ENCODE peak calls at places on chromosomes 4 and X, in ten cellular contexts. F is foreskin keratinocyte; W is activated naive CD8-positive, alpha-beta T cell treated with anti-CD3 and anti-CD28 coated beads, Interleukin-2, amount 10 ng/mL, durations not matched to agents 7 days and 5 days; T is CD8-positive, alpha-beta T cell; X is activated CD8-positive, alpha-beta memory T cell treated with anti-CD3 and anti-CD28 coated beads, Interleukin-2, amount 10 ng/mL, durations not matched to agents 7 days and 5 days; N is gastrocnemius medialis; Y is left lung; M is activated CD8-positive, alpha-beta T cell treated with anti-CD3 and anti-CD28 coated beads, Interleukin-2, amount 10 ng/mL, durations not matched to agents 7 days and 5 days; E is omental fat pad; P is HepG2. I is an unnamed sample.
A peak's percentile ranks its signal among the peaks of the same experiment; 100 is the strongest.

GRCh38 chr4:102780476-102781144 is 19.8 kb upstream of the MANBA start:
- ATAC-seq in F (peak; percentile 98), W (no peak), T (no peak), X (no peak), N (no peak), Y (peak; percentile 88), M (no peak), E (peak; percentile 59), P (peak; percentile 13), I (no peak)

GRCh38 chr4:528835-529234 is 29.8 kb downstream of the PIGG start:
- ATAC-seq in F (no peak), W (no peak), T (no peak), X (no peak), N (no peak), Y (no peak), M (no peak), E (no peak), P (no peak), I (no peak)

GRCh38 chrX:153482376-153483015 is 12.1 kb upstream of the HAUS7 start:
- ATAC-seq in F (no peak), W (no peak), T (no peak), X (no peak), N (no peak), Y (no peak), M (no peak), E (no peak), P (peak; percentile 56), I (no peak)

GRCh38 chrX:43822015-43822414 is 60.2 kb downstream of the MAOB start:
- ATAC-seq in F (peak; percentile 55), W (no peak), T (no peak), X (no peak), N (no peak), Y (no peak), M (no peak), E (peak; percentile 91), P (no peak), I (no peak)

GRCh38 chr4:35912174-35912573 is 332.1 kb downstream of the ARAP2 start:
- ATAC-seq in F (no peak), W (no peak), T (no peak), X (no peak), N (no peak), Y (no peak), M (no peak), E (no peak), P (no peak), I (no peak)

GRCh38 chr4:141390527-141391046 is 169.9 kb downstream of the ZNF330 start:
- ATAC-seq in F (no peak), W (no peak), T (no peak), X (no peak), N (no peak), Y (peak; percentile 76), M (no peak), E (no peak), P (no peak), I (no peak)

GRCh38 chr4:38131371-38132139 is 171.4 kb downstream of the PTTG2 start:
- ATAC-seq in F (no peak), W (peak; percentile 25), T (peak; percentile 41), X (peak; percentile 47), N (no peak), Y (no peak), M (peak; percentile 54), E (peak; percentile 12), P (no peak), I (no peak)

GRCh38 chrX:40864972-40865371 is 129.6 kb upstream of the MED14 start:
- ATAC-seq in F (no peak), W (no peak), T (no peak), X (no peak), N (peak; percentile 50), Y (no peak), M (no peak), E (no peak), P (no peak), I (peak; percentile 18)

GRCh38 chr4:152713951-152714705 is 34.3 kb upstream of the TMEM154 start:
- ATAC-seq in F (no peak), W (no peak), T (no peak), X (no peak), N (no peak), Y (no peak), M (no peak), E (no peak), P (no peak), I (no peak)

GRCh38 chr4:118754890-118755289 is 69.7 kb downstream of the METTL14 start:
- ATAC-seq in F (no peak), W (no peak), T (no peak), X (no peak), N (no peak), Y (no peak), M (no peak), E (peak; percentile 61), P (no peak), I (no peak)

GRCh38 chr4:186717556-186717955 is 6.1 kb downstream of the FAT1 start:
- ATAC-seq in F (peak; percentile 91), W (no peak), T (no peak), X (no peak), N (no peak), Y (no peak), M (no peak), E (no peak), P (no peak), I (no peak)

GRCh38 chr4:123007679-123008078 is 85.3 kb upstream of the NUDT6 start:
- ATAC-seq in F (no peak), W (no peak), T (no peak), X (no peak), N (no peak), Y (no peak), M (no peak), E (no peak), P (no peak), I (no peak)

GRCh38 chrX:131588995-131589394 is 45.1 kb downstream of the OR13H1 start:
- ATAC-seq in F (no peak), W (no peak), T (no peak), X (no peak), N (no peak), Y (no peak), M (no peak), E (no peak), P (no peak), I (peak; percentile 94)

GRCh38 chr4:2255501-2256155 is 6.3 kb downstream of the MXD4 start:
- ATAC-seq in F (peak; percentile 22), W (no peak), T (no peak), X (no peak), N (no peak), Y (peak; percentile 10), M (no peak), E (peak; percentile 41), P (no peak), I (no peak)